ENCODE peak calls at places on chromosomes 13 and 19, in ten cellular contexts. F is cardiac fibroblast, Q is spleen, C is omental fat pad, K is Calu3, I is ovary, T is H9, S is left ventricle myocardium inferior, N is GM12864, V is brain microvascular endothelial cell. P is an unnamed sample.

GRCh38 chr13:110583178-110583865 is 21.8 kb upstream of the RAB20 start:
- DNase-seq in T (peak), I (no peak), V (no peak), K (no peak), S (no peak), Q (no peak), N (no peak), C (no peak), F (no peak), P (no peak)

GRCh38 chr13:41548031-41548430 is 90.7 kb downstream of the RGCC start:
- DNase-seq in V (no peak), S (no peak), Q (no peak), K (no peak), N (no peak), T (no peak), C (no peak), F (no peak), I (no peak), P (no peak)

GRCh38 chr13:64925284-64925683 is 2304.9 kb downstream of the PCDH9 start:
- DNase-seq in N (no peak), Q (no peak), F (peak), I (no peak), S (no peak), T (peak), V (no peak), C (no peak), K (no peak), P (peak)

GRCh38 chr13:113427562-113428468 is 25.5 kb downstream of the ADPRHL1 start:
- DNase-seq in K (no peak), C (no peak), T (no peak), S (no peak), N (no peak), I (peak), Q (no peak), F (peak), V (no peak), P (no peak)

GRCh38 chr19:49546825-49547565 is 19.2 kb downstream of the RCN3 start:
- DNase-seq in S (no peak), F (peak), C (peak), K (peak), V (peak), I (peak), T (peak), Q (no peak), N (no peak), P (peak)

GRCh38 chr19:15779756-15780476 is 7.5 kb upstream of the OR10H5 start:
- DNase-seq in N (no peak), K (peak), F (peak), T (no peak), I (peak), S (peak), Q (no peak), V (no peak), C (no peak), P (no peak)

GRCh38 chr19:48920949-48921348 is 12.6 kb upstream of the DHDH start:
- DNase-seq in K (no peak), S (no peak), V (no peak), F (no peak), N (no peak), Q (no peak), T (no peak), I (no peak), C (no peak), P (no peak)

GRCh38 chr19:28586501-28586900 is 626.5 kb downstream of the UQCRFS1 start:
- DNase-seq in F (no peak), C (no peak), K (no peak), Q (no peak), S (no peak), V (no peak), N (no peak), I (no peak), T (no peak), P (no peak)

GRCh38 chr13:28459911-28460310 is 35.0 kb downstream of the FLT1 start:
- DNase-seq in I (no peak), T (no peak), S (no peak), Q (no peak), C (no peak), V (no peak), N (no peak), K (no peak), F (no peak), P (no peak)

GRCh38 chr13:26046639-26047038 is 5.2 kb downstream of the SHISA2 start:
- DNase-seq in K (no peak), Q (no peak), V (no peak), C (no peak), N (no peak), S (no peak), F (no peak), I (no peak), T (no peak), P (no peak)

GRCh38 chr13:73171242-73171641 is 112.4 kb downstream of the KLF5 start:
- DNase-seq in V (no peak), K (peak), C (no peak), F (no peak), I (no peak), N (no peak), Q (no peak), T (no peak), S (no peak), P (no peak)

GRCh38 chr13:39870197-39870746 is 214.8 kb downstream of the COG6 start:
- DNase-seq in F (no peak), K (no peak), S (no peak), C (no peak), Q (no peak), V (no peak), I (no peak), T (no peak), N (no peak), P (no peak)

GRCh38 chr13:91346848-91347211 is 657 bp upstream of the MIR17HG start:
- DNase-seq in N (no peak), S (no peak), K (no peak), C (no peak), F (peak), Q (peak), T (peak), I (no peak), V (no peak), P (peak)

GRCh38 chr19:916645-917322 is 349 bp upstream of the KISS1R start:
- DNase-seq in I (no peak), S (no peak), V (no peak), T (peak), K (no peak), F (no peak), C (no peak), N (no peak), Q (peak), P (no peak)

GRCh38 chr19:35331551-35332214 is 2.7 kb downstream of the CD22 start:
- DNase-seq in Q (no peak), C (no peak), T (no peak), F (no peak), S (no peak), I (no peak), N (no peak), V (no peak), K (no peak), P (no peak)

GRCh38 chr19:16620018-16620417 is 8.0 kb downstream of the MED26 start:
- DNase-seq in Q (no peak), I (peak), K (no peak), N (no peak), S (no peak), V (no peak), F (no peak), T (no peak), C (no peak), P (no peak)

GRCh38 chr19:11437955-11438354 is 2.5 kb downstream of the PRKCSH start:
- DNase-seq in I (no peak), K (no peak), V (no peak), T (no peak), S (no peak), F (no peak), Q (peak), N (no peak), C (no peak), P (no peak)

GRCh38 chr13:47337781-47338507 is 441.1 kb upstream of the HTR2A start:
- DNase-seq in Q (no peak), V (peak), S (no peak), N (no peak), I (no peak), T (peak), C (no peak), F (peak), K (no peak), P (no peak)

GRCh38 chr13:36154567-36155231 is 23.5 kb upstream of the DCLK1 start:
- DNase-seq in Q (no peak), N (no peak), I (peak), K (no peak), T (peak), C (no peak), F (peak), S (peak), V (peak), P (no peak)

GRCh38 chr13:98313023-98313937 is 136.2 kb upstream of the RNF113B start:
- DNase-seq in S (no peak), T (no peak), C (no peak), I (no peak), K (no peak), F (no peak), N (no peak), Q (no peak), V (no peak), P (no peak)

GRCh38 chr13:34155931-34156607 is 338.1 kb downstream of the RFC3 start:
- DNase-seq in V (peak), C (no peak), S (no peak), Q (no peak), N (no peak), I (no peak), K (no peak), T (no peak), F (peak), P (no peak)

GRCh38 chr13:71260246-71260645 is 606.8 kb downstream of the DACH1 start:
- DNase-seq in F (no peak), T (no peak), N (no peak), I (no peak), Q (no peak), S (no peak), C (no peak), K (no peak), V (no peak), P (no peak)

GRCh38 chr19:3683405-3683865 is 16.8 kb downstream of the PIP5K1C start:
- DNase-seq in T (peak), Q (no peak), I (peak), C (no peak), F (peak), V (peak), S (peak), N (no peak), K (no peak), P (no peak)

GRCh38 chr19:1402411-1403070 is 1.2 kb upstream of the GAMT start:
- DNase-seq in K (no peak), N (no peak), Q (no peak), V (no peak), I (no peak), T (no peak), S (no peak), C (no peak), F (no peak), P (no peak)

GRCh38 chr19:54653181-54653809 is 9.5 kb upstream of the LILRB4 start:
- DNase-seq in I (no peak), N (no peak), T (no peak), K (no peak), Q (no peak), F (peak), V (no peak), S (no peak), C (no peak), P (no peak)

GRCh38 chr19:46015080-46015960 is 7.5 kb downstream of the PGLYRP1 start:
- DNase-seq in C (peak), F (peak), I (peak), N (no peak), K (peak), S (peak), T (peak), Q (peak), V (no peak), P (peak)

GRCh38 chr13:110138009-110138699 is 168.8 kb downstream of the COL4A1 start:
- DNase-seq in K (peak), V (peak), S (peak), C (peak), F (peak), N (no peak), Q (peak), T (peak), I (peak), P (peak)

GRCh38 chr13:42574435-42575311 is 721 bp downstream of the TNFSF11 start:
- DNase-seq in T (peak), I (no peak), Q (peak), N (peak), F (no peak), S (no peak), K (no peak), V (no peak), C (no peak), P (peak)

GRCh38 chr19:30082168-30082567 is 140.1 kb downstream of the URI1 start:
- DNase-seq in S (no peak), I (no peak), N (no peak), C (no peak), Q (no peak), V (no peak), F (no peak), T (no peak), K (no peak), P (no peak)

GRCh38 chr13:43835701-43836100 is 43.8 kb downstream of the CCDC122 start:
- DNase-seq in I (no peak), S (no peak), K (no peak), T (no peak), V (peak), N (no peak), Q (no peak), C (no peak), F (peak), P (no peak)

GRCh38 chr19:49809155-49809986 is 3.7 kb downstream of the FUZ start:
- DNase-seq in T (peak), K (no peak), S (peak), V (no peak), C (no peak), Q (peak), N (no peak), F (peak), I (peak), P (peak)

GRCh38 chr13:75196112-75196855 is 285.7 kb downstream of the TBC1D4 start:
- DNase-seq in F (peak), K (no peak), T (no peak), N (no peak), Q (no peak), S (no peak), C (no peak), V (peak), I (no peak), P (no peak)

GRCh38 chr19:8023371-8023770 is 17.9 kb upstream of the ELAVL1 start:
- DNase-seq in F (no peak), Q (no peak), S (no peak), V (no peak), T (no peak), I (no peak), N (no peak), C (no peak), K (no peak), P (no peak)

GRCh38 chr19:19461671-19462622 is 53.4 kb downstream of the TSSK6 start:
- DNase-seq in S (peak), K (peak), T (peak), V (no peak), I (peak), C (no peak), Q (peak), N (no peak), F (peak), P (peak)

GRCh38 chr13:75365724-75366173 is 116.2 kb downstream of the TBC1D4 start:
- DNase-seq in Q (no peak), T (no peak), V (peak), S (no peak), I (no peak), N (peak), F (peak), K (no peak), C (no peak), P (no peak)

GRCh38 chr13:110856941-110857835 is 57.7 kb downstream of the ANKRD10 start:
- DNase-seq in V (no peak), Q (no peak), C (no peak), S (no peak), F (no peak), N (no peak), K (no peak), I (no peak), T (no peak), P (no peak)

GRCh38 chr19:2680808-2681207 is 21.7 kb downstream of the GNG7 start:
- DNase-seq in C (no peak), S (no peak), K (no peak), F (no peak), I (no peak), V (no peak), Q (no peak), T (no peak), N (peak), P (no peak)

GRCh38 chr19:2683430-2683995 is 19.0 kb downstream of the GNG7 start:
- DNase-seq in C (no peak), Q (no peak), F (no peak), I (no peak), N (no peak), V (no peak), T (no peak), S (no peak), K (no peak), P (no peak)

GRCh38 chr19:2679439-2679838 is 23.1 kb downstream of the GNG7 start:
- DNase-seq in T (no peak), K (no peak), V (no peak), F (no peak), I (no peak), S (no peak), Q (no peak), N (no peak), C (no peak), P (no peak)

GRCh38 chr19:2675892-2676291 is 26.6 kb downstream of the GNG7 start:
- DNase-seq in S (peak), Q (no peak), N (no peak), F (no peak), T (no peak), K (no peak), V (no peak), C (no peak), I (no peak), P (no peak)

GRCh38 chr19:2678043-2678671 is 24.3 kb downstream of the GNG7 start:
- DNase-seq in C (no peak), I (no peak), Q (peak), F (no peak), S (no peak), V (no peak), T (no peak), N (peak), K (no peak), P (no peak)
- TF ChIP-seq CTCF in C (no peak), I (no peak), Q (no peak), F (no peak), S (no peak), V (no peak), T (no peak), N (no peak), K (no peak), P (no peak)

DNA sequence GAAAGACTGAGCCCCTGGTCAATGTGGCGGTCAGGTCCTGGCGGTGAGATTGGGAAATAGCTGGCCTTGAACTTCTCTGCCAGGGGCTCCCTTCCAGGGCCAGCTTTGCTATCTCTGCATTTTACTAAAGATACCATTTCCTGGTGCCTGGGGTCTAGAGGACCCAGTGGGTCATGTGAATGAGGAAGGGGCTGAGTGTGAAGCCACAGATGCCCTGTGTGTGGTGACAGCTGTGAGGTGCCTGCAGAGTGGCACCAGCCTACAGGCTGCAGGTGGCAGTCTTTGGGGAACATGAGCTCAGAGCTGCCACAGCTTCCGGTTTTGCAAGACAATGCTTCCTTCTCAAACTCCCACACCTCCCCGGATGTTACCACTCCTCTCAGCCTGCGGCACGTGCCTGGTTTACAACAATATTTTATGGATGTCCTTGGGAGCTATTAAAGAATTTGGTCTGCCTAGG is 5.2 kb upstream of the MLNR start:
- DNase-seq in I (no peak), N (peak), F (peak), K (peak), Q (peak), V (no peak), S (no peak), T (peak), C (no peak), P (no peak)
- TF ChIP-seq CTCF in I (no peak), N (peak), F (no peak), K (no peak), Q (peak), V (peak), S (no peak), T (peak), C (no peak), P (no peak)

GRCh38 chr19:6556480-6556879 is 25.7 kb downstream of the TNFSF9 start:
- DNase-seq in C (no peak), N (no peak), T (no peak), S (no peak), Q (no peak), I (no peak), V (peak), K (no peak), F (peak), P (no peak)

GRCh38 chr19:6551091-6551490 is 20.3 kb downstream of the TNFSF9 start:
- DNase-seq in N (no peak), T (no peak), V (no peak), C (no peak), Q (no peak), K (no peak), S (no peak), I (no peak), F (no peak), P (no peak)

GRCh38 chr19:6556043-6556449 is 25.2 kb downstream of the TNFSF9 start:
- DNase-seq in C (no peak), T (no peak), N (no peak), V (no peak), S (no peak), K (no peak), Q (no peak), F (no peak), I (no peak), P (no peak)

DNA sequence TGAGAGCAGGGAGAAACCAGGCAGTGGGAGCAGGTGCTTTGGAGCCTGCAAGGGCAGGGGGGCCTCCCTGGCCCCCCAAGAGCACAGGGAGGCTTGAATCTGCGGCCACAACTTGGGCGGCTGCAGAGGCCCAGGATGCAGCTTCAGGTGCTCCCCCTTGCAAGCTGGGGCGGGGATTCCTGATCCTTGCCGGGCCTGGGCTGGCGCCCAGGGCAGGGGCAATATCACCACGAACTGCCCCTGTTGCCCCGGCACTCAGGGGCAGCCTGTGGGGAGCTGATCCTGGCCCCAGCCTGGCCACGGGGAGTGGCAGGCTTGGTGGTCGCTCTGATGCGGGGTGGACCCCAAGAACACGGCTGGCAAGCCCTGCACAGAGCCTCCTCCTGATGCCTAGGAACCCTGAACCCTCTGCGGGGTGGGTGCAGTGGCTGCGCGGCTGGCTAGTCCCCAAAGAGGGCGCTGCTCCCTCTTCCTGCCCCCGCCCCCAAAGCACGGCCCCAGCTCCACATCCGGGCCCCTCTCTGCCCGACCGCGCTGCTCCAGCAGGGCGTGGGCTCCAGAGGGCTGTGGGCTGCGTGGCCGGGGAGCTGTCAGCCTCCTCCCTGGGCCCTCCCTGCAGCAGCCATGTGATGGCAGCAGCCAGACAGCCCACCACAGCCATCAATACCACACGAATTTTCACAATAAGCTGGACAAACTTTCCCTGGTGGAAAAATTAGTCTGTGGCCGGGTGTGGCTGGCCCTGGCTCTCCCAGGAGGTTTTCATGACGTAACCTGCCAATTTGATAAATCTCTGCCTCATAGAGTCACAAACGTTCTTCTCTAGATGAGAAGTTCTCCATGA is 21.0 kb downstream of the TNFSF9 start:
- DNase-seq in F (no peak), Q (peak), S (no peak), K (no peak), T (peak), C (no peak), N (no peak), I (no peak), V (no peak), P (peak)
- TF ChIP-seq CTCF in F (peak), Q (peak), S (peak), K (no peak), T (peak), C (no peak), N (peak), I (no peak), V (no peak), P (peak)

GRCh38 chr19:32324631-32325215 is 20.7 kb upstream of the ZNF507 start:
- DNase-seq in V (no peak), K (no peak), T (no peak), C (no peak), F (no peak), Q (no peak), I (no peak), N (no peak), S (no peak), P (no peak)
- TF ChIP-seq CTCF in V (peak), K (no peak), T (no peak), C (no peak), F (no peak), Q (no peak), I (no peak), N (no peak), S (no peak), P (no peak)

GRCh38 chr13:33017410-33017929 is 1.2 kb downstream of the KL start:
- DNase-seq in V (no peak), K (peak), I (no peak), F (peak), T (peak), S (peak), C (no peak), Q (no peak), N (peak), P (no peak)
- TF ChIP-seq CTCF in V (peak), K (no peak), I (no peak), F (peak), T (peak), S (peak), C (no peak), Q (peak), N (peak), P (peak)